ENCODE peak calls at places on chromosome 4, in seven cellular contexts. B, V, O, G, C, U and E are unnamed samples.

GRCh38 chr4:173821031-173821430 is 291.0 kb upstream of the HAND2 start:
- DNase-seq in B (peak), V (no peak), O (no peak), G (no peak), C (no peak), U (no peak), E (no peak)

GRCh38 chr4:24076811-24077210 is 187.0 kb upstream of the PPARGC1A start:
- DNase-seq in B (no peak), V (no peak), O (no peak), G (no peak), C (no peak), U (no peak), E (no peak)

GRCh38 chr4:3451956-3452355 is 10.2 kb downstream of the HGFAC start:
- DNase-seq in B (no peak), V (no peak), O (no peak), G (no peak), C (no peak), U (no peak), E (no peak)

GRCh38 chr4:123304151-123305021 is 92.2 kb upstream of the SPRY1 start:
- DNase-seq in B (no peak), V (peak), O (no peak), G (no peak), C (no peak), U (peak), E (peak)

GRCh38 chr4:96003941-96004340 is 164.0 kb downstream of the PDHA2 start:
- DNase-seq in B (no peak), V (no peak), O (no peak), G (no peak), C (no peak), U (no peak), E (peak)

GRCh38 chr4:27100713-27101112 is 240.1 kb downstream of the STIM2 start:
- DNase-seq in B (no peak), V (no peak), O (no peak), G (no peak), C (no peak), U (no peak), E (no peak)

GRCh38 chr4:14130551-14130950 is 503.0 kb upstream of the BOD1L1 start:
- DNase-seq in B (no peak), V (no peak), O (no peak), G (no peak), C (no peak), U (no peak), E (no peak)

GRCh38 chr4:98890698-98891097 is 38.2 kb downstream of the EIF4E start:
- DNase-seq in B (no peak), V (no peak), O (no peak), G (no peak), C (no peak), U (no peak), E (no peak)

GRCh38 chr4:127141857-127142256 is 490.9 kb upstream of the INTU start:
- DNase-seq in B (no peak), V (no peak), O (no peak), G (no peak), C (no peak), U (no peak), E (no peak)

GRCh38 chr4:31241504-31241903 is 521.3 kb downstream of the PCDH7 start:
- DNase-seq in B (no peak), V (no peak), O (no peak), G (no peak), C (no peak), U (no peak), E (no peak)

GRCh38 chr4:73417973-73418372 is 13.9 kb downstream of the ALB start:
- DNase-seq in B (no peak), V (peak), O (no peak), G (no peak), C (no peak), U (no peak), E (peak)

GRCh38 chr4:86498560-86499166 is 95.5 kb upstream of the PTPN13 start:
- DNase-seq in B (peak), V (peak), O (no peak), G (no peak), C (no peak), U (peak), E (peak)

GRCh38 chr4:9979101-9979815 is 42.0 kb downstream of the SLC2A9 start:
- DNase-seq in B (no peak), V (no peak), O (no peak), G (no peak), C (no peak), U (peak), E (no peak)

GRCh38 chr4:177740563-177740962 is 298.3 kb upstream of the AGA start:
- DNase-seq in B (no peak), V (no peak), O (no peak), G (no peak), C (no peak), U (no peak), E (no peak)

GRCh38 chr4:85495621-85496020 is 20.7 kb downstream of the ARHGAP24 start:
- DNase-seq in B (no peak), V (no peak), O (no peak), G (no peak), C (no peak), U (no peak), E (no peak)

GRCh38 chr4:2290488-2290887 is 28.6 kb upstream of the MXD4 start:
- DNase-seq in B (no peak), V (no peak), O (no peak), G (no peak), C (no peak), U (no peak), E (no peak)

GRCh38 chr4:76607266-76607799 is 172.3 kb downstream of the SHROOM3 start:
- DNase-seq in B (no peak), V (no peak), O (no peak), G (no peak), C (no peak), U (no peak), E (no peak)

GRCh38 chr4:911221-911751 is 20.8 kb downstream of the GAK start:
- DNase-seq in B (no peak), V (no peak), O (no peak), G (no peak), C (no peak), U (no peak), E (no peak)

GRCh38 chr4:84680956-84681355 is 98.0 kb downstream of the CDS1 start:
- DNase-seq in B (peak), V (no peak), O (no peak), G (no peak), C (no peak), U (no peak), E (no peak)

GRCh38 chr4:155541716-155542115 is 124.9 kb upstream of the GUCY1A1 start:
- DNase-seq in B (no peak), V (no peak), O (no peak), G (no peak), C (no peak), U (no peak), E (no peak)

GRCh38 chr4:38021751-38022150 is 61.6 kb downstream of the PTTG2 start:
- DNase-seq in B (no peak), V (no peak), O (no peak), G (no peak), C (no peak), U (no peak), E (no peak)

GRCh38 chr4:1469596-1470392 is 63.6 kb upstream of the NKX1-1 start:
- DNase-seq in B (no peak), V (no peak), O (no peak), G (no peak), C (no peak), U (no peak), E (peak)

GRCh38 chr4:40280586-40280985 is 54.5 kb upstream of the CHRNA9 start:
- DNase-seq in B (no peak), V (no peak), O (no peak), G (no peak), C (no peak), U (no peak), E (no peak)

GRCh38 chr4:122827258-122827887 is 742 bp downstream of the FGF2 start:
- DNase-seq in B (no peak), V (peak), O (peak), G (no peak), C (peak), U (no peak), E (peak)

GRCh38 chr4:2947926-2948325 is 15.3 kb downstream of the NOP14 start:
- DNase-seq in B (no peak), V (no peak), O (no peak), G (no peak), C (no peak), U (no peak), E (no peak)

GRCh38 chr4:11028334-11028733 is 343.8 kb upstream of the CLNK start:
- DNase-seq in B (no peak), V (no peak), O (no peak), G (no peak), C (no peak), U (no peak), E (no peak)

GRCh38 chr4:157013656-157014055 is 42.1 kb upstream of the PDGFC start:
- DNase-seq in B (no peak), V (no peak), O (no peak), G (no peak), C (no peak), U (no peak), E (no peak)

GRCh38 chr4:83115000-83115399 is 471 bp upstream of the PLAC8 start:
- DNase-seq in B (no peak), V (no peak), O (no peak), G (no peak), C (no peak), U (no peak), E (no peak)

GRCh38 chr4:4971796-4972195 is 47.5 kb downstream of the CYTL1 start:
- DNase-seq in B (no peak), V (no peak), O (no peak), G (no peak), C (no peak), U (no peak), E (no peak)

GRCh38 chr4:40337081-40337480 is 1.9 kb downstream of the CHRNA9 start:
- DNase-seq in B (no peak), V (no peak), O (no peak), G (no peak), C (no peak), U (peak), E (no peak)

GRCh38 chr4:80367737-80368136 is 32.2 kb downstream of the CFAP299 start:
- DNase-seq in B (no peak), V (no peak), O (no peak), G (no peak), C (no peak), U (no peak), E (no peak)

GRCh38 chr4:114378306-114378903 is 220.2 kb upstream of the UGT8 start:
- DNase-seq in B (no peak), V (no peak), O (no peak), G (no peak), C (no peak), U (no peak), E (no peak)

GRCh38 chr4:187436251-187436650 is 559.3 kb upstream of the ZFP42 start:
- DNase-seq in B (no peak), V (no peak), O (no peak), G (no peak), C (no peak), U (no peak), E (no peak)

GRCh38 chr4:139589619-139590018 is 33.6 kb upstream of the SETD7 start:
- DNase-seq in B (no peak), V (no peak), O (no peak), G (no peak), C (no peak), U (no peak), E (no peak)

GRCh38 chr4:181308476-181309170 is 934.6 kb upstream of the TENM3 start:
- DNase-seq in B (no peak), V (no peak), O (no peak), G (no peak), C (no peak), U (peak), E (no peak)

GRCh38 chr4:57182132-57182874 is 72.1 kb upstream of the IGFBP7 start:
- DNase-seq in B (peak), V (no peak), O (no peak), G (no peak), C (no peak), U (no peak), E (peak)